ENCODE peak calls at places on chromosomes 12 and 14, in nine cellular contexts. One of them, this sample, is unnamed.

GRCh38 chr14:29822430-29822709 is 105.3 kb downstream of the PRKD1 start:
- DNase-seq in lower leg skin: no peak
- DNase-seq in tibial nerve: no peak
- DNase-seq in naive thymus-derived CD4-positive, alpha-beta T cell: no peak
- DNase-seq in dorsolateral prefrontal cortex: no peak
- DNase-seq in fibroblast of the aortic adventitia: no peak
- DNase-seq in left ventricle myocardium inferior: no peak
- DNase-seq in neuronal stem cell: no peak
- DNase-seq in lower lobe of right lung: no peak
- DNase-seq in this sample: no peak

GRCh38 chr12:105324704-105325103 is 5.8 kb upstream of the C12orf75 start:
- DNase-seq in dorsolateral prefrontal cortex: no peak
- DNase-seq in lower lobe of right lung: no peak
- DNase-seq in naive thymus-derived CD4-positive, alpha-beta T cell: no peak
- DNase-seq in tibial nerve: no peak
- DNase-seq in left ventricle myocardium inferior: no peak
- DNase-seq in neuronal stem cell: no peak
- DNase-seq in lower leg skin: no peak
- DNase-seq in fibroblast of the aortic adventitia: no peak
- DNase-seq in this sample: no peak

GRCh38 chr14:31255286-31255685 is 47.7 kb upstream of the HECTD1 start:
- DNase-seq in lower lobe of right lung: no peak
- DNase-seq in left ventricle myocardium inferior: no peak
- DNase-seq in fibroblast of the aortic adventitia: no peak
- DNase-seq in neuronal stem cell: no peak
- DNase-seq in lower leg skin: no peak
- DNase-seq in tibial nerve: no peak
- DNase-seq in naive thymus-derived CD4-positive, alpha-beta T cell: no peak
- DNase-seq in dorsolateral prefrontal cortex: no peak
- DNase-seq in this sample: no peak

GRCh38 chr12:96719671-96720362 is 187.2 kb upstream of the NEDD1 start:
- DNase-seq in lower lobe of right lung: no peak
- DNase-seq in naive thymus-derived CD4-positive, alpha-beta T cell: peak; percentile 20
- DNase-seq in tibial nerve: no peak
- DNase-seq in lower leg skin: no peak
- DNase-seq in left ventricle myocardium inferior: no peak
- DNase-seq in fibroblast of the aortic adventitia: peak; percentile 25
- DNase-seq in dorsolateral prefrontal cortex: no peak
- DNase-seq in neuronal stem cell: no peak
- DNase-seq in this sample: peak; percentile 46

GRCh38 chr12:93080994-93081809 is 152.1 kb upstream of the EEA1 start:
- DNase-seq in lower leg skin: no peak
- DNase-seq in neuronal stem cell: no peak
- DNase-seq in fibroblast of the aortic adventitia: peak; percentile 39
- DNase-seq in naive thymus-derived CD4-positive, alpha-beta T cell: no peak
- DNase-seq in lower lobe of right lung: no peak
- DNase-seq in dorsolateral prefrontal cortex: no peak
- DNase-seq in left ventricle myocardium inferior: no peak
- DNase-seq in tibial nerve: no peak
- DNase-seq in this sample: no peak

GRCh38 chr12:56099787-56100186 is 4.6 kb upstream of the PA2G4 start:
- DNase-seq in tibial nerve: no peak
- DNase-seq in neuronal stem cell: no peak
- DNase-seq in naive thymus-derived CD4-positive, alpha-beta T cell: no peak
- DNase-seq in lower lobe of right lung: no peak
- DNase-seq in lower leg skin: no peak
- DNase-seq in dorsolateral prefrontal cortex: no peak
- DNase-seq in fibroblast of the aortic adventitia: no peak
- DNase-seq in left ventricle myocardium inferior: no peak
- DNase-seq in this sample: no peak

GRCh38 chr14:24231263-24232120 is 675 bp downstream of the NEDD8 start:
- DNase-seq in fibroblast of the aortic adventitia: no peak
- DNase-seq in lower lobe of right lung: no peak
- DNase-seq in lower leg skin: peak; percentile 84
- DNase-seq in tibial nerve: no peak
- DNase-seq in dorsolateral prefrontal cortex: no peak
- DNase-seq in neuronal stem cell: no peak
- DNase-seq in left ventricle myocardium inferior: no peak
- DNase-seq in naive thymus-derived CD4-positive, alpha-beta T cell: peak; percentile 12
- DNase-seq in this sample: no peak

GRCh38 chr12:116713529-116713928 is 24.3 kb downstream of the SPRING1 start:
- DNase-seq in lower lobe of right lung: no peak
- DNase-seq in left ventricle myocardium inferior: no peak
- DNase-seq in fibroblast of the aortic adventitia: no peak
- DNase-seq in tibial nerve: no peak
- DNase-seq in naive thymus-derived CD4-positive, alpha-beta T cell: no peak
- DNase-seq in dorsolateral prefrontal cortex: no peak
- DNase-seq in neuronal stem cell: no peak
- DNase-seq in lower leg skin: no peak
- DNase-seq in this sample: no peak

DNA sequence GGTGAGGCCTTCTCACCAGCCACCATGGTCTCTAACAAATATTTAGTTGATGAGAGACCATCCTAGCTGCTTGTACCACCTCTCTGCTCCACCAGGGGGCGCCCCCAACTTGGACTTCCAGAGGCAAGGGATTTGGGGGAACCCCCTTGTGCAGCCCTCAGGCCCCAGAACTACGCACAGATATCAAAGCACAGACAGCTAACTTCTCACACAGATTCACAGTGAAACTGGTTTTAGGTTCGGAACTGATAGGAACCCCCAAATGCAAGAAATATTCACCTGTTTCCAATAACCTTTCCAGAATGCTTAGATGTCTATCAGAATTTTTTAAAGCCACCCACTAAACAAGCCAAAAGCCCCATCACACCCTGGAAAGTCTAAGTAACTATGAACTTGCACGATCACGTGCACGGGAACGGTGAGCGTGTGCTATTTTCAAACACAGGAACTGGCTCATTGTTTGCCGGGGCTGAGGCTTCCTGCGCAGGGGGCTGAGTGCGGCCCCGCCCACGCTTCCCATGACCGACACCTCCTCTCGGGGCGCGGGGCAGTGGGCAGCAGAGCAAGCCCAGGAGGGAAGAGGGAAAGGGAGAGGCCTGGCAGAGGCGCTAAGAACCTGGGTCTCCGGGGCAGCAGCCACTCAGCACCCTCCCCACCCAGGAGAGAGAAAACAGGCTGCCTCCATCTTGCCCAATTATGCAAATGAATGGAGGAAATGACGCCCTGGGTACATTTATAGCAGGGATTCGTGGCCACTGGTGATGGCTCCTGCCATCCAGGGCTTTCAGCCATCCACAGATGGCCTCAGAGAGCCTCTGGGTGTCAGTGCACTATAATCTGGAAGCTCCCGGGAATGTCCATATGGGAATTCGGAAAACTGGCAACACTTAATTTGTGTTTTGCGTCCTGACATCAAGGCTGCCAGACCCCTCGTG is 79.4 kb upstream of the GPR68 start:
- DNase-seq in fibroblast of the aortic adventitia: peak; percentile 70
- DNase-seq in neuronal stem cell: peak; percentile 73
- DNase-seq in naive thymus-derived CD4-positive, alpha-beta T cell: peak; percentile 91
- DNase-seq in lower leg skin: peak; percentile 98
- DNase-seq in dorsolateral prefrontal cortex: peak; percentile 93
- DNase-seq in left ventricle myocardium inferior: peak; percentile 86
- DNase-seq in tibial nerve: peak; percentile 94
- DNase-seq in lower lobe of right lung: peak; percentile 92
- DNase-seq in this sample: peak; percentile 73
- H3K4me3 ChIP-seq in fibroblast of the aortic adventitia: peak overlapping the region; percentile 3
- H3K4me3 ChIP-seq in neuronal stem cell: no peak overlapping the region
- H3K4me3 ChIP-seq in naive thymus-derived CD4-positive, alpha-beta T cell: peak overlapping the region; percentile 39
- H3K4me3 ChIP-seq in lower leg skin: no peak overlapping the region
- H3K4me3 ChIP-seq in dorsolateral prefrontal cortex: peak overlapping the region; percentile 52
- H3K4me3 ChIP-seq in left ventricle myocardium inferior: peak overlapping the region; percentile 69
- H3K4me3 ChIP-seq in tibial nerve: peak overlapping the region; percentile 42
- H3K4me3 ChIP-seq in lower lobe of right lung: peak overlapping the region; percentile 51
- H3K4me3 ChIP-seq in this sample: peak overlapping the region; percentile 43

DNA sequence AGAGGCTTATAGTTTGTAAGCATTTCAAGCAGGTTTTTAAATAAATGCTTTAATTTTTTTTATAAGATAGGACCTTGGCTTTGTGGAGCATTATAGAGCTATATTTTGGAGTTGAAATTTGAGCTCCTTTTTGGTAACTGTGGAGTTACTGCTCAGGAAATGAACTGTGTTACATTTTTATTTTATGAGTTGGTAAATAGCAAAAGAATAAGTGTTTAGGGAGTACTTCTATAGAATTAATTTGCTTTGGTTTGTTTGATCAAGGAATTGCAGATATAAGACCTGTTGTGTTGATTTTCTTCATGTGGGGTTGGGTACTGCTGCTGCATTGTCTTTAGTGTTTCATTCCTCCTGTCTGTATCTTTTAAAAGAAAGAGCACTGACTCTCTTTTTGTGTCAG is 3.5 kb downstream of the ATP2A2 start:
- DNase-seq in dorsolateral prefrontal cortex: no peak
- DNase-seq in neuronal stem cell: no peak
- DNase-seq in left ventricle myocardium inferior: no peak
- DNase-seq in lower lobe of right lung: no peak
- DNase-seq in naive thymus-derived CD4-positive, alpha-beta T cell: no peak
- DNase-seq in lower leg skin: no peak
- DNase-seq in fibroblast of the aortic adventitia: no peak
- DNase-seq in tibial nerve: no peak
- DNase-seq in this sample: no peak
- H3K4me3 ChIP-seq in dorsolateral prefrontal cortex: peak overlapping the region; percentile 95
- H3K4me3 ChIP-seq in neuronal stem cell: no peak overlapping the region
- H3K4me3 ChIP-seq in left ventricle myocardium inferior: peak overlapping the region; percentile 96
- H3K4me3 ChIP-seq in lower lobe of right lung: peak overlapping the region; percentile 95
- H3K4me3 ChIP-seq in naive thymus-derived CD4-positive, alpha-beta T cell: no peak overlapping the region
- H3K4me3 ChIP-seq in lower leg skin: no peak overlapping the region
- H3K4me3 ChIP-seq in fibroblast of the aortic adventitia: peak overlapping the region; percentile 95
- H3K4me3 ChIP-seq in tibial nerve: no peak overlapping the region
- H3K4me3 ChIP-seq in this sample: no peak overlapping the region

DNA sequence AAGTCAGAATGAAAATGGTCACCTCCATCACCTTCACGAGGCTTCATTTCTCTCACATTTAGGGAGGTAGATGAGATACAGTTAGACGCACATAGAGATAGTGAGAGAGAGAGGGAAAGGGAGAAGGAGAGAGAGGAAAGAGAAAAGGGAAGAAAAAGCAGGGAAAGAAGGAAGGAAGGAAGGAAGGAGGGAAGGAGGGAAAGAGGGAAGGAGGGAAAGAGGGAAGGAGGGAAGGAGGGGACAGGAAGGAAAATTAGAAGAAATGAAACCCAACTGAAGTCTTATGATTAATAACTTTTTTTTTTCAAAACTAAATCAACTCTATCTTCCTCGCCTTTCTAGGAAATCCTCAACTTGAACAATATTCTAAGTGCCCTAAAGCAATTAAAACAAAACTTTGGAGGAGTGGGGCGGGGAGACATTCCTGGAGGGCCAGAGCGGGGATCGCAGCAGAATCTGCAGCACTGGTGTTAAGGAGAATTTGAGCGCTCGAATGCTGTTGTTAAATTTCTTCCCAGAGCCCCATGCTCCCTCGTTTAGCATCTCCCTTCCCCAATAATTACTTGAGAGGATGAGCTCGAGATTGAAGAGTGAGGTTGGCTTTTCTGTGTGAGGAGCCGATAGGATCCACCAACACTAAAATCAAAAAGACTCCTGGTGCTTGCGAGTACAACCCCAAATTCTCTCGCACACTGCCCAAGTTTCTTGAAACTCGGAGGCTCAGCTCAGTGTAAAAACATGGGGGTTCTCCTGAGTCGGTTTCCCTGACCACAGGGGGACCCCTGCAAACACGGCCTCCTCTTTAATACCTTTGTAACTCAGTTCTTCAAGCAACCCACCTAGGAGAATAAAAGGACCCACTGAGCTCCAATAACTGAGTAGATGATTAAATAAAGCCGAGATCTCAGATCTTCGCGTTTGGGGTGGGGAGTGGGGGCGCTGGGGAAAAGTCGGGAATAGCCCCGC is 10.4 kb upstream of the FOXG1 start:
- DNase-seq in dorsolateral prefrontal cortex: no peak
- DNase-seq in lower leg skin: no peak
- DNase-seq in naive thymus-derived CD4-positive, alpha-beta T cell: no peak
- DNase-seq in lower lobe of right lung: no peak
- DNase-seq in tibial nerve: no peak
- DNase-seq in left ventricle myocardium inferior: no peak
- DNase-seq in neuronal stem cell: no peak
- DNase-seq in fibroblast of the aortic adventitia: no peak
- DNase-seq in this sample: no peak
- H3K4me3 ChIP-seq in dorsolateral prefrontal cortex: peak overlapping the region; percentile 51
- H3K4me3 ChIP-seq in lower leg skin: no peak overlapping the region
- H3K4me3 ChIP-seq in naive thymus-derived CD4-positive, alpha-beta T cell: no peak overlapping the region
- H3K4me3 ChIP-seq in lower lobe of right lung: no peak overlapping the region
- H3K4me3 ChIP-seq in tibial nerve: no peak overlapping the region
- H3K4me3 ChIP-seq in left ventricle myocardium inferior: no peak overlapping the region
- H3K4me3 ChIP-seq in neuronal stem cell: no peak overlapping the region
- H3K4me3 ChIP-seq in fibroblast of the aortic adventitia: no peak overlapping the region
- H3K4me3 ChIP-seq in this sample: no peak overlapping the region

GRCh38 chr12:102965281-102966155 is 8.0 kb downstream of the ASCL1 start:
- DNase-seq in dorsolateral prefrontal cortex: peak; percentile 73
- DNase-seq in fibroblast of the aortic adventitia: no peak
- DNase-seq in left ventricle myocardium inferior: no peak
- DNase-seq in tibial nerve: no peak
- DNase-seq in neuronal stem cell: no peak
- DNase-seq in lower leg skin: no peak
- DNase-seq in lower lobe of right lung: no peak
- DNase-seq in naive thymus-derived CD4-positive, alpha-beta T cell: no peak
- DNase-seq in this sample: no peak
- H3K4me3 ChIP-seq in dorsolateral prefrontal cortex: peak overlapping the region; percentile 59
- H3K4me3 ChIP-seq in fibroblast of the aortic adventitia: no peak overlapping the region
- H3K4me3 ChIP-seq in left ventricle myocardium inferior: no peak overlapping the region
- H3K4me3 ChIP-seq in tibial nerve: no peak overlapping the region
- H3K4me3 ChIP-seq in neuronal stem cell: no peak overlapping the region
- H3K4me3 ChIP-seq in lower leg skin: no peak overlapping the region
- H3K4me3 ChIP-seq in lower lobe of right lung: no peak overlapping the region
- H3K4me3 ChIP-seq in naive thymus-derived CD4-positive, alpha-beta T cell: no peak overlapping the region
- H3K4me3 ChIP-seq in this sample: no peak overlapping the region

DNA sequence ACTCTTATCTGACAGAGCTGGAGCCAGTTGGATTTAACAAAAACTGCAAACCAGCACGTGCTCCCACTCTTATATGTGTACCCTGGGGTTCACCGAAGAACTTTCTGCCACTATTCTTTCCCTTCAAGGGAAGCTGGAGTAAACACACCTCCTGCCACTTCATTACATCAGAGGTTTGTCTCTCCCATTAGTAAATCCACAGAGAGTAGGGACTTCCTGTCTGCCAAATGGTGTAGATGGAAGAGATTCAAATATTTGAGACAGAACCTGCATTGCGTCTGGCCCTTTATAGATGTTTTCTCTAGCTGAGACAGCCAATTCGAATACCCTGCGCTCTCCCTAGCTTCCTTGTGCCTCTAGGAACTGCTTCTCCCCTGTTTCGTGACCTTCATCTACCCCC is 29.1 kb upstream of the AEBP2 start:
- DNase-seq in lower lobe of right lung: no peak
- DNase-seq in neuronal stem cell: no peak
- DNase-seq in dorsolateral prefrontal cortex: no peak
- DNase-seq in naive thymus-derived CD4-positive, alpha-beta T cell: no peak
- DNase-seq in tibial nerve: no peak
- DNase-seq in lower leg skin: no peak
- DNase-seq in left ventricle myocardium inferior: no peak
- DNase-seq in fibroblast of the aortic adventitia: peak; percentile 25
- DNase-seq in this sample: no peak
- H3K4me3 ChIP-seq in lower lobe of right lung: no peak overlapping the region
- H3K4me3 ChIP-seq in neuronal stem cell: no peak overlapping the region
- H3K4me3 ChIP-seq in dorsolateral prefrontal cortex: no peak overlapping the region
- H3K4me3 ChIP-seq in naive thymus-derived CD4-positive, alpha-beta T cell: no peak overlapping the region
- H3K4me3 ChIP-seq in tibial nerve: no peak overlapping the region
- H3K4me3 ChIP-seq in lower leg skin: no peak overlapping the region
- H3K4me3 ChIP-seq in left ventricle myocardium inferior: no peak overlapping the region
- H3K4me3 ChIP-seq in fibroblast of the aortic adventitia: no peak overlapping the region
- H3K4me3 ChIP-seq in this sample: no peak overlapping the region